ENCODE peak calls at places on chromosome 19, in four cellular contexts. One of them, this sample, is unnamed.

GRCh38 chr19:46481947-46482346 is 10.6 kb upstream of the PNMA8A start:
- DNase-seq in mesendoderm: no peak
- DNase-seq in IMR-90: peak; percentile 36
- DNase-seq in H1: no peak
- DNase-seq in this sample: no peak

GRCh38 chr19:1093811-1094553 is 1.2 kb downstream of the POLR2E start:
- DNase-seq in mesendoderm: no peak
- DNase-seq in H1: no peak
- DNase-seq in IMR-90: no peak
- DNase-seq in this sample: no peak

GRCh38 chr19:42553292-42554045 is 25.2 kb upstream of the CEACAM1 start:
- DNase-seq in mesendoderm: no peak
- DNase-seq in H1: no peak
- DNase-seq in IMR-90: peak; percentile 67
- DNase-seq in this sample: peak; percentile 22

GRCh38 chr19:43534811-43535761 is 2.1 kb downstream of the ZNF575 start:
- DNase-seq in mesendoderm: peak; percentile 93
- DNase-seq in IMR-90: peak; percentile 61
- DNase-seq in H1: peak; percentile 76
- DNase-seq in this sample: peak; percentile 92

GRCh38 chr19:47609885-47610545 is 1.1 kb downstream of the BICRA start:
- DNase-seq in IMR-90: peak; percentile 26
- DNase-seq in mesendoderm: peak; percentile 69
- DNase-seq in H1: no peak
- DNase-seq in this sample: peak; percentile 53

GRCh38 chr19:40989453-40989852 is 1.6 kb upstream of the CYP2B6 start:
- DNase-seq in IMR-90: no peak
- DNase-seq in H1: no peak
- DNase-seq in mesendoderm: no peak
- DNase-seq in this sample: no peak

GRCh38 chr19:45764487-45764886 is 4.6 kb downstream of the SIX5 start:
- DNase-seq in IMR-90: no peak
- DNase-seq in mesendoderm: no peak
- DNase-seq in H1: no peak
- DNase-seq in this sample: no peak

GRCh38 chr19:19459707-19460251 is 54.3 kb downstream of the GATAD2A start:
- DNase-seq in mesendoderm: no peak
- DNase-seq in H1: no peak
- DNase-seq in IMR-90: peak; percentile 87
- DNase-seq in this sample: no peak

GRCh38 chr19:40612831-40613668 is 11.9 kb downstream of the LTBP4 start:
- DNase-seq in mesendoderm: peak; percentile 81
- DNase-seq in H1: no peak
- DNase-seq in IMR-90: no peak
- DNase-seq in this sample: peak; percentile 87

GRCh38 chr19:1747285-1748114 is 5.8 kb upstream of the ONECUT3 start:
- DNase-seq in mesendoderm: peak; percentile 81
- DNase-seq in IMR-90: peak; percentile 80
- DNase-seq in H1: peak; percentile 54
- DNase-seq in this sample: peak; percentile 85

GRCh38 chr19:50569023-50569697 is 925 bp upstream of the LRRC4B start:
- DNase-seq in mesendoderm: no peak
- DNase-seq in IMR-90: no peak
- DNase-seq in H1: no peak
- DNase-seq in this sample: no peak

GRCh38 chr19:54523403-54523802 is 20.8 kb downstream of the LAIR2 start:
- DNase-seq in H1: no peak
- DNase-seq in IMR-90: peak; percentile 39
- DNase-seq in mesendoderm: no peak
- DNase-seq in this sample: no peak

GRCh38 chr19:10286803-10287737 is at the start of gene ICAM4:
- DNase-seq in H1: no peak
- DNase-seq in IMR-90: peak; percentile 29
- DNase-seq in mesendoderm: peak; percentile 68
- DNase-seq in this sample: peak; percentile 76

GRCh38 chr19:54364775-54365257 is at the start of gene LAIR1:
- DNase-seq in H1: no peak
- DNase-seq in IMR-90: no peak
- DNase-seq in mesendoderm: no peak
- DNase-seq in this sample: no peak

GRCh38 chr19:48244289-48244688 is 11.4 kb downstream of the CARD8 start:
- DNase-seq in mesendoderm: peak; percentile 45
- DNase-seq in IMR-90: no peak
- DNase-seq in H1: no peak
- DNase-seq in this sample: no peak

GRCh38 chr19:6509118-6509971 is 7.2 kb upstream of the TUBB4A start:
- DNase-seq in H1: no peak
- DNase-seq in mesendoderm: no peak
- DNase-seq in IMR-90: no peak
- DNase-seq in this sample: no peak

GRCh38 chr19:8332976-8333770 is 9.9 kb downstream of the KANK3 start:
- DNase-seq in mesendoderm: no peak
- DNase-seq in H1: no peak
- DNase-seq in IMR-90: no peak
- DNase-seq in this sample: peak; percentile 56

GRCh38 chr19:53037101-53038097 is 7.1 kb upstream of the ERVV-2 start:
- DNase-seq in H1: no peak
- DNase-seq in IMR-90: peak; percentile 41
- DNase-seq in mesendoderm: no peak
- DNase-seq in this sample: peak; percentile 58

GRCh38 chr19:4993683-4994082 is 24.8 kb downstream of the KDM4B start:
- DNase-seq in IMR-90: no peak
- DNase-seq in H1: no peak
- DNase-seq in mesendoderm: no peak
- DNase-seq in this sample: no peak
- H3K56ac ChIP-seq in IMR-90: no peak overlapping the region
- H3K56ac ChIP-seq in H1: no peak overlapping the region
- H3K56ac ChIP-seq in mesendoderm: no peak overlapping the region
- H3K56ac ChIP-seq in this sample: no peak overlapping the region

DNA sequence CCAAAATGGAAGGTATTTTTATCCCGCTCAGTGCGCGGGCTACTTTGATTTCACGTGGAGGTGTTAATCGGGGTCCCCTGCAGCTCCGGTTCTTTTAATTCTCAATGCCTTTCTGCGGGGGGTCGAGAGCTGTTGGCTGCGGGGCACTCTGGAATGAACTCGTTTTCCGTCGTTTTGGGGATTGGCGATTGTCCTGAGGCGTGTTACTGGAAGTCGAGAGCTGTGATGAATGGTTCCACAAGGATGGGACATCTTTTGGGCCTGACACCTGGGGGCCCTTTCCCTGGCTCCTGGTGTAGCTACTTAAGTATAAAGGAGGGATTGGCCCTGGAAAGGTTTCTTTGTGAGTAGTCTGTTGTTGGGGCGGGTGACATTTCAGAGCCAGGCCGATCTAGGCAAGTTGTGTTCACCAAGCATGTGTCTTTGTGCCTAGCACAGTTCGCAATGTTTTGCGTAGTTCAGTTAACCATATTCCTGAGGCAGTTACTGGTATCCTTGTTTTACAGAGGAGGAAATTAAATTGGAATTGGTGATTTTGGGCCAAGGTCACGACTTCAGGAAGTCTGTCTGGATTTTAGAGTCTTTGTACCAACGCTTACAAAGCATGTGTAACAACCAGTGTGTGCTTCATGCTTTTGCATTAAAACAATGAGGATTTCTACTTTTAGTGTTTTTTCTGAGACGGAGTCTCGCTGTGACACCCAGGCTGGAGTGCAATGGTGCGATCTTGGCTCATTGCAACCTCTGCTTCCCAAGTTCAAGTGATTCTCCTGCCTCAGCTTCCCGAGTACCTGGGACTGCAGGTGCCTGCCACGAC is 846 bp downstream of the RPL13A start:
- DNase-seq in IMR-90: no peak
- DNase-seq in mesendoderm: peak; percentile 69
- DNase-seq in H1: no peak
- DNase-seq in this sample: no peak
- H3K56ac ChIP-seq in IMR-90: peak overlapping the region; percentile 99
- H3K56ac ChIP-seq in mesendoderm: peak overlapping the region; percentile 99
- H3K56ac ChIP-seq in H1: peak overlapping the region; percentile 96
- H3K56ac ChIP-seq in this sample: peak overlapping the region; percentile 91

DNA sequence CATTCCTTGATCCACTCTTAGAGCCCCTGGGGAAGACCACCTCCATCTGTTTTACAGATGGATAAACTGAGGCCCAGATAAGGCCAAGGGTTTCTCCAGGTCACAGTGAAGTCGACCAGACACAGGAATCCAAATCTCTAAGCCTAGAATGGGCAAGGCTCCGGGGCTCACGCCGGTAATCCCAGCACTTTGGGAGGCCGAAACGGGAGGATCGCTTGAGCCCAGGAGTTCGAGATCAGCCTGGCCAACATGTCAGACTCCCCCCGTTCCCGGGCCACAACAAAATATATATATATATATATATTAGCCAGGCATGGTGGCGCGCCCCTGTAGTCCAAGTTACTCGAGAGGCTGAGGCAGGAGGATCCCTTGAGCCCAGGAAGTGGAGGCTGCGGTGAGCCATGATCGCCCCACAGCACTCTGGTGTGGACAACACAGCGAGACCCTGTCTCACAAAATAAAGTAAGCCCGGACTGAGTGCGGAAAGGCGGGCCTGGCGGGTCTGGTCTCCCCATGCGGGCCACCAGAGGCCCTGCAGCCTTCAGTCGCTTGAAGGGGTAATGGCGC is 615 bp upstream of the RPL13A start:
- DNase-seq in H1: no peak
- DNase-seq in IMR-90: no peak
- DNase-seq in mesendoderm: no peak
- DNase-seq in this sample: no peak
- H3K56ac ChIP-seq in H1: no peak overlapping the region
- H3K56ac ChIP-seq in IMR-90: no peak overlapping the region
- H3K56ac ChIP-seq in mesendoderm: peak overlapping the region; percentile 85
- H3K56ac ChIP-seq in this sample: no peak overlapping the region

DNA sequence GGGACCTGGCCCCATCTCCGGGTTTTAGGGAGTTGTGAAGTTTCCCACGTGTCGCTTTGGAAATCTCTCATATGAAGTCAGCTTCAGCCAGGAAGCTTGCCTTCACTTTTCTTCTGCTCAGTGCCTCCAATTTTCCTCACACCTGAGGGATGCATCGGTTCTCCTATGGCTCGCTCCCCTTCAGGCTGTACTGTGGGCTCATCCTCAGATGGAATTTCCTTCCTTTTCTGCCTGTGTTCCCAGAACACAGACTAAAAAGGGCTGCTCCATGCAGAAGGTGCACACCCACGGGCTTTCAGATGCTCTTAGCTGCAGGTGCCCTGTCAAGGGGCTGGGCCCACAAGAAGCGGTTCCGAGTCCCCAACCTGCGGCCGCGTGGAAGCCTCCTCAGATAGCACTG is 275.7 kb downstream of the ZNF536 start:
- DNase-seq in IMR-90: no peak
- DNase-seq in H1: no peak
- DNase-seq in mesendoderm: no peak
- DNase-seq in this sample: no peak
- H3K56ac ChIP-seq in IMR-90: no peak overlapping the region
- H3K56ac ChIP-seq in H1: no peak overlapping the region
- H3K56ac ChIP-seq in mesendoderm: no peak overlapping the region
- H3K56ac ChIP-seq in this sample: no peak overlapping the region

GRCh38 chr19:36014029-36014924 is at the start of gene ALKBH6:
- DNase-seq in H1: peak; percentile 96
- DNase-seq in IMR-90: peak; percentile 97
- DNase-seq in mesendoderm: peak; percentile 99
- DNase-seq in this sample: peak; percentile 99
- H3K56ac ChIP-seq in H1: peak within 1 kb of the TSS; percentile 85
- H3K56ac ChIP-seq in IMR-90: peak within 1 kb of the TSS; percentile 92
- H3K56ac ChIP-seq in mesendoderm: peak within 1 kb of the TSS; percentile 90
- H3K56ac ChIP-seq in this sample: no peak within 1 kb of the TSS